ENCODE peak calls at places on chromosomes 3 and 15, in eight cellular contexts. A is activated T-helper 1 cell treated with Interleukin-2 at 50 U/mL for 16 hours, C is NAMALWA, O is SW480, I is lung, X is uterus, H is left ventricle myocardium superior, S is HT1080. Q is an unnamed sample.

GRCh38 chr3:72907131-72907697 is 19.4 kb downstream of the GXYLT2 start:
- DNase-seq in A (no peak), C (no peak), O (no peak), I (peak; percentile 38), X (peak; percentile 40), H (no peak), S (no peak), Q (no peak)

GRCh38 chr15:99416191-99417188 is 149.3 kb upstream of the MEF2A start:
- DNase-seq in A (no peak), C (no peak), O (no peak), I (no peak), X (no peak), H (peak; percentile 42), S (no peak), Q (no peak)

GRCh38 chr3:189160519-189161309 is 11.1 kb upstream of the TPRG1 start:
- DNase-seq in A (no peak), C (no peak), O (peak; percentile 51), I (no peak), X (no peak), H (no peak), S (no peak), Q (no peak)

GRCh38 chr3:101189786-101190185 is 130.6 kb downstream of the IMPG2 start:
- DNase-seq in A (no peak), C (no peak), O (no peak), I (no peak), X (no peak), H (no peak), S (no peak), Q (no peak)

GRCh38 chr15:37142371-37142770 is 42.0 kb upstream of the MEIS2 start:
- DNase-seq in A (no peak), C (no peak), O (no peak), I (no peak), X (no peak), H (no peak), S (no peak), Q (no peak)

GRCh38 chr15:60392986-60393811 is 4.6 kb downstream of the ANXA2 start:
- DNase-seq in A (no peak), C (no peak), O (peak; percentile 98), I (peak; percentile 83), X (peak; percentile 76), H (peak; percentile 49), S (peak; percentile 100), Q (no peak)

GRCh38 chr3:49602877-49603411 is 48.7 kb downstream of the BSN start:
- DNase-seq in A (peak; percentile 42), C (no peak), O (peak; percentile 62), I (no peak), X (no peak), H (no peak), S (peak; percentile 53), Q (peak; percentile 12)

GRCh38 chr15:65939901-65940617 is 70.8 kb downstream of the RAB11A start:
- DNase-seq in A (no peak), C (no peak), O (peak; percentile 73), I (peak; percentile 75), X (no peak), H (peak; percentile 56), S (peak; percentile 93), Q (no peak)

GRCh38 chr3:22609139-22609538 is 594.0 kb upstream of the UBE2E2 start:
- DNase-seq in A (no peak), C (no peak), O (no peak), I (no peak), X (no peak), H (no peak), S (no peak), Q (no peak)

GRCh38 chr3:189392969-189393368 is 221.2 kb downstream of the TPRG1 start:
- DNase-seq in A (no peak), C (no peak), O (no peak), I (no peak), X (no peak), H (no peak), S (peak; percentile 78), Q (no peak)

GRCh38 chr3:22835041-22835440 is 368.1 kb upstream of the UBE2E2 start:
- DNase-seq in A (no peak), C (no peak), O (no peak), I (no peak), X (no peak), H (no peak), S (peak; percentile 35), Q (no peak)

GRCh38 chr3:11770105-11770476 is 76.6 kb downstream of the TAMM41 start:
- DNase-seq in A (no peak), C (no peak), O (no peak), I (no peak), X (no peak), H (no peak), S (no peak), Q (no peak)

GRCh38 chr15:63483521-63484371 is 20.6 kb upstream of the USP3 start:
- DNase-seq in A (no peak), C (no peak), O (no peak), I (peak; percentile 28), X (no peak), H (no peak), S (no peak), Q (no peak)

GRCh38 chr3:72887723-72888545 is at the start of gene GXYLT2:
- DNase-seq in A (no peak), C (no peak), O (peak; percentile 79), I (peak; percentile 55), X (peak; percentile 68), H (peak; percentile 79), S (peak; percentile 84), Q (no peak)

GRCh38 chr15:75867428-75867827 is 24.2 kb downstream of the UBE2Q2 start:
- DNase-seq in A (no peak), C (peak; percentile 50), O (no peak), I (no peak), X (no peak), H (no peak), S (no peak), Q (no peak)

GRCh38 chr15:41115088-41115651 is 910 bp downstream of the INO80 start:
- DNase-seq in A (no peak), C (peak; percentile 93), O (peak; percentile 36), I (no peak), X (no peak), H (no peak), S (peak; percentile 49), Q (no peak)

GRCh38 chr3:77939726-77940125 is 899.8 kb downstream of the ROBO2 start:
- DNase-seq in A (no peak), C (no peak), O (no peak), I (no peak), X (no peak), H (no peak), S (peak; percentile 43), Q (no peak)

GRCh38 chr15:60582370-60583036 is 103.6 kb upstream of the ICE2 start:
- DNase-seq in A (peak; percentile 29), C (no peak), O (no peak), I (no peak), X (no peak), H (no peak), S (peak; percentile 25), Q (no peak)

GRCh38 chr3:151798476-151798875 is 15.4 kb upstream of the AADAC start:
- DNase-seq in A (no peak), C (no peak), O (no peak), I (no peak), X (no peak), H (no peak), S (peak; percentile 77), Q (no peak)

Q was measured in activated CD8-positive, alpha-beta memory T cell treated with anti-CD3 and anti-CD28 coated beads for 48 hours.